ENCODE peak calls at places on chromosomes 16 and 17, in four cellular contexts. X is K562, D is A549, Z is WTC11. Q is an unnamed sample.

GRCh38 chr16:81686391-81687182 is 92.5 kb upstream of the PLCG2 start:
- DNase-seq in D (no peak), Z (no peak), X (no peak), Q (no peak)

GRCh38 chr17:36546418-36547093 is 1.8 kb downstream of the GGNBP2 start:
- DNase-seq in D (no peak), Z (no peak), X (no peak), Q (no peak)

GRCh38 chr16:11602321-11602720 is 15.6 kb upstream of the LITAF start:
- DNase-seq in Z (no peak), X (no peak), D (no peak), Q (no peak)

GRCh38 chr17:78966906-78967600 is 12.7 kb downstream of the LGALS3BP start:
- DNase-seq in D (no peak), X (no peak), Z (no peak), Q (no peak)

GRCh38 chr17:15516150-15516549 is 47.1 kb downstream of the TVP23C start:
- DNase-seq in X (no peak), D (no peak), Z (no peak), Q (no peak)

GRCh38 chr16:81564368-81565060 is 119.9 kb downstream of the CMIP start:
- DNase-seq in X (no peak), D (no peak), Z (no peak), Q (no peak)

GRCh38 chr17:73308017-73308823 is 3.6 kb downstream of the CDC42EP4 start:
- DNase-seq in Z (no peak), D (peak; percentile 95), X (peak; percentile 90), Q (peak; percentile 91)

GRCh38 chr16:55645986-55646385 is 9.8 kb upstream of the SLC6A2 start:
- DNase-seq in D (no peak), Z (no peak), X (no peak), Q (no peak)

GRCh38 chr16:30896203-30896889 is at the start of gene CTF1:
- DNase-seq in Z (peak; percentile 77), D (no peak), X (peak; percentile 86), Q (peak; percentile 39)

GRCh38 chr17:12591336-12591735 is 74.4 kb upstream of the MYOCD start:
- DNase-seq in D (peak; percentile 68), X (no peak), Z (no peak), Q (no peak)
- TF ChIP-seq HMGXB4 in D (no peak), X (no peak), Z (no peak), Q (no peak)

GRCh38 chr16:89320717-89321501 is 103.4 kb downstream of the ZNF778 start:
- DNase-seq in Z (peak; percentile 74), X (peak; percentile 83), D (peak; percentile 56), Q (no peak)
- TF ChIP-seq HMGXB4 in Z (no peak), X (no peak), D (no peak), Q (no peak)

GRCh38 chr17:29341726-29342125 is 47.8 kb upstream of the NUFIP2 start:
- DNase-seq in Z (no peak), X (no peak), D (no peak), Q (no peak)
- TF ChIP-seq HMGXB4 in Z (no peak), X (no peak), D (no peak), Q (no peak)

GRCh38 chr16:5557448-5557847 is 459.9 kb upstream of the EEF2KMT start:
- DNase-seq in X (no peak), Z (no peak), D (no peak), Q (no peak)

DNA sequence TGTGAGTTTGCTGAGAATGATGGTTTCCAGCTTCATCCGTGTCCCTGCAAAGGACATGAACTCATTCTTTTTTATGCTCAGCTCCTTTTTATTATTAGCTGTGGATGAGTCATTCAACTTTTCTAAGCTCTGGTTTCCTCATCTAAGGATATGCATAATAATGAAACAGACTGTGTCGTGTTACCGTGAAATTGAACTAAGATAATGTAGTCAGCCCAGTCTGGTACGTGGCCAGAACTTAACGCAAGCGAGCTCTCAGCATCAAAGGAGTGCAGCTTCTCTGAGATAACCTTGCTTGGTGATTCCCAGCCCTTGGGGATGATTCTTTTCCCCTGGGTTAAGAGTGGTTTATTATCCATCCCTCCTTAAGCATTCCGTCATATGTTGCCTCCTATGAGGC is 454.3 kb upstream of the EEF2KMT start:
- DNase-seq in X (no peak), D (no peak), Z (no peak), Q (no peak)
- TF ChIP-seq HMGXB4 in X (no peak), D (no peak), Z (no peak), Q (no peak)

Q was measured in HepG2.